ENCODE peak calls at places on chromosomes 16 and 17, in six cellular contexts. W is brain microvascular endothelial cell; M is dorsolateral prefrontal cortex; E is mucosa of descending colon; L is CD8-positive, alpha-beta T cell; X is cardiac fibroblast. J is an unnamed sample.

GRCh38 chr17:79996291-79996690 is 39.4 kb downstream of the TBC1D16 start:
- DNase-seq in W (no peak), M (no peak), E (no peak), L (no peak), X (no peak), J (no peak)

GRCh38 chr16:23858496-23859062 is 22.8 kb downstream of the PRKCB start:
- DNase-seq in W (no peak), M (no peak), E (no peak), L (no peak), X (no peak), J (no peak)

GRCh38 chr16:16048904-16049582 is 99.6 kb downstream of the ABCC1 start:
- DNase-seq in W (no peak), M (no peak), E (no peak), L (no peak), X (no peak), J (no peak)

GRCh38 chr16:15807603-15808009 is 49.2 kb downstream of the MYH11 start:
- DNase-seq in W (peak), M (no peak), E (no peak), L (no peak), X (peak), J (no peak)

GRCh38 chr17:57309479-57309878 is 53.2 kb downstream of the MSI2 start:
- DNase-seq in W (no peak), M (no peak), E (no peak), L (no peak), X (no peak), J (no peak)

GRCh38 chr17:72886622-72887021 is 205.9 kb downstream of the SLC39A11 start:
- DNase-seq in W (no peak), M (no peak), E (no peak), L (no peak), X (no peak), J (no peak)

GRCh38 chr16:4611337-4612023 is 3.2 kb downstream of the UBALD1 start:
- DNase-seq in W (no peak), M (no peak), E (no peak), L (no peak), X (peak), J (no peak)

GRCh38 chr17:14886200-14886739 is 378.9 kb downstream of the PMP22 start:
- DNase-seq in W (no peak), M (no peak), E (no peak), L (no peak), X (peak), J (no peak)

GRCh38 chr17:193841-194806 is 12.7 kb upstream of the DOC2B start:
- DNase-seq in W (no peak), M (no peak), E (no peak), L (no peak), X (no peak), J (no peak)

GRCh38 chr17:9658593-9659211 is 13.4 kb downstream of the USP43 start:
- DNase-seq in W (no peak), M (peak), E (peak), L (no peak), X (no peak), J (peak)

GRCh38 chr16:57764341-57765159 is 29.0 kb downstream of the KATNB1 start:
- DNase-seq in W (peak), M (peak), E (no peak), L (no peak), X (peak), J (peak)

GRCh38 chr16:46883353-46883689 is 841 bp upstream of the GPT2 start:
- DNase-seq in W (no peak), M (no peak), E (peak), L (no peak), X (no peak), J (no peak)

GRCh38 chr16:66150691-66151090 is 215.8 kb upstream of the CDH5 start:
- DNase-seq in W (no peak), M (no peak), E (no peak), L (no peak), X (peak), J (no peak)

GRCh38 chr16:57540906-57541753 is 1.3 kb upstream of the ADGRG5 start:
- DNase-seq in W (no peak), M (no peak), E (no peak), L (no peak), X (no peak), J (no peak)

GRCh38 chr17:51336112-51336822 is 75.9 kb downstream of the UTP18 start:
- DNase-seq in W (no peak), M (no peak), E (no peak), L (no peak), X (no peak), J (no peak)

GRCh38 chr17:61000911-61001310 is 323.3 kb downstream of the BCAS3 start:
- DNase-seq in W (peak), M (no peak), E (no peak), L (no peak), X (peak), J (peak)

GRCh38 chr16:56681939-56682702 is at the start of gene MT1X:
- DNase-seq in W (peak), M (peak), E (peak), L (peak), X (peak), J (peak)

GRCh38 chr16:57131351-57131970 is 39.1 kb downstream of the CPNE2 start:
- DNase-seq in W (no peak), M (peak), E (no peak), L (no peak), X (no peak), J (no peak)

GRCh38 chr17:80265205-80266068 is 4.8 kb downstream of the RNF213 start:
- DNase-seq in W (no peak), M (no peak), E (peak), L (peak), X (no peak), J (no peak)

GRCh38 chr17:9211133-9211765 is 189.9 kb downstream of the NTN1 start:
- DNase-seq in W (no peak), M (no peak), E (no peak), L (no peak), X (no peak), J (no peak)

DNA sequence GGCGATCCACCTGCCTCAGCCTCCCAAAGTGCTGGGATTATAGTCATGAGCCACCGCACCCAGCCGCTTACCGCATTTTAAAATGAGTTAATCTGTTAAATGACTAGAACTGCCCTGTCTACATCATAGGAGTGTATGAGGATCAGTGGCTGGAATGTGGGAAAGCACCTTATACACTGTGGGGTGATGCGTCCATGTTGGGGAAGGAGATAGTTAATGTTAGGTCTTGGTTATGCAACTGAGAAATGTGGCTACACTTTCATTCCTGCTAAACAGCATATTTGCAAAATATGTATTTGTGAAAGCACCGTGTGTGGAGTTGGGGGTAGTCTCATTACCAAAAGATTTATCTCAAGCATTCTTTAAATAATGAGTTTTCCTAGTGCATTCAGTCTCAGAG is 107.6 kb downstream of the SPACA3 start:
- DNase-seq in W (no peak), M (no peak), E (no peak), L (no peak), X (no peak), J (no peak)
- H3K4me3 ChIP-seq in W (no peak), M (no peak), E (no peak), L (no peak), X (no peak), J (no peak)

DNA sequence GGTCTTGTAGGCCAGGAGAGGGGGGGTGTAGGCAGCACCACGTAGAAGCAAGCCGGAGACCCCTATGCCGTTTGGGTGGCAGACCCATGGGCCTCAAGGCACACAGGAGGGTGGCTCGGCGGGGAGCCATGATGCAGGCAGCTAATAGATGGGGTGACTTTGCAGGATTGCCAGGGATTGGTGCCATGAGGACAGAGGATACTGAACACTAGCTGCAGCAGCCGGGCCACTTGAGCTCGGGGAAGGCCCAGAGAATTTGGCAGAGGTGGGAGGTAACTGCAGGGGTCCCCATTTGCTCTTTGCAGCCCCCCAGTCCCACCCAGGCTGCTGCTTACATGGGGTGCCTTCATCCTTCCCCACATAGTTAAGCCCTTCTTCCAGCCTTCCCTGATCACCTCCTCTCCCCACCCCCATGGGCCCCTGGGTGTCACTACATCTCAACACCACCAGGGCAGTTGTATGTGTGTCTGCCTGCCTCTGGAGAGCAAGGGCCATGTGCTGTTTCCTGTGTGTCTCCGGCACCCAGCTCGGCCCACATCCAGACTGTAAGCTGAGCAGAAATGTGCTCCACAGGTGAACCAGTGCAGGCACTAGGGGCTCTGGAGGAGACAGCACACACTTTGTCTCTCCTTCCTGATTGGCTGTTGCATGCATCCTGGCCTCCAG is 52.1 kb downstream of the SREBF1 start:
- DNase-seq in W (peak), M (no peak), E (peak), L (no peak), X (no peak), J (no peak)
- TF ChIP-seq CTCF in W (peak), M (no peak), E (no peak), L (peak), X (no peak), J (peak)

DNA sequence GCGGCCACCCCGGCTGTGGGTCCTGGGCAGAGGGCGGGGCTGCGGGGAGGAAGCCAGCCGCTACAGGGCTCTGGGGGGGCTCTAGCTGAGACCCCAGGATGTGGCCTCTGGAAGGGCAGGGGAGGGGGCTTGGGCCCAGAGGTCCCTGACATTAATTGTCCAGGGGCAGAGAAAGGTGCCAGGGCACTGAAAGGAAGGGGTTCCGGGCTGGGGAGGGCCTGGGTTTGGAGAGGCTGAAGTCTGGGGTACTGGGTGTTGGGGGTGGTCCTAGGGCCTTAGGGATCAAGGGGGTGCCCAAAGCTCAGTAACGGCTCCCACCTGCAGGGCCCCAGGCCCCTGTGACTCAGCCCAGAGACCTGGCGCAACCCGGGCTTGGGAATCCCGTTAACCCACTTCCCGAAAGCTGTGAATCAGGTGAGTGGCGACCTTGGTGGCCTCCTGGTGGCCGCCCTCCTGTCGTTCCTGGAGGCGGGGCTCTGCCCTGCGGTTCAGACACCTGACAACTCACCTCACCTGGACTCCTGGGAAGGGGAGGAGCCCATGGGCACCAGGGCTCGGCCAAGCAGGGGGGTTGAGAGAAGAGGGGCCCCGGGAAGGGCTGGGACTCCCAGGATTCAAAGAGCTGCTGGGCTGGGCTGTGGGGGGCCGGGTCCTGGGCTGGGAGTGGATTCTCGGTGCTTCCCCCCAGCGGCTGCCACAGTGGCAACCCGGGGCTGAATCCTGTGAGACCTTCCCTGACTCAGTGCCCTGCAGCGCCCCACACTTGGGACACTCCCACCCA is 465 bp upstream of the PRSS22 start:
- DNase-seq in W (no peak), M (no peak), E (peak), L (no peak), X (no peak), J (no peak)
- H3K4me3 ChIP-seq in W (no peak), M (no peak), E (no peak), L (peak), X (no peak), J (no peak)

GRCh38 chr17:77919276-77919675 is 39.2 kb upstream of the TNRC6C start:
- DNase-seq in W (no peak), M (no peak), E (no peak), L (no peak), X (no peak), J (no peak)

GRCh38 chr17:77915594-77916021 is 42.9 kb upstream of the TNRC6C start:
- DNase-seq in W (no peak), M (no peak), E (no peak), L (no peak), X (no peak), J (no peak)

GRCh38 chr17:77916284-77916683 is 42.2 kb upstream of the TNRC6C start:
- DNase-seq in W (no peak), M (no peak), E (no peak), L (no peak), X (no peak), J (no peak)

GRCh38 chr17:77916771-77917481 is 41.6 kb upstream of the TNRC6C start:
- DNase-seq in W (no peak), M (no peak), E (peak), L (no peak), X (no peak), J (no peak)

GRCh38 chr17:77914440-77915254 is 43.9 kb upstream of the TNRC6C start:
- DNase-seq in W (no peak), M (no peak), E (peak), L (no peak), X (no peak), J (no peak)
- TF ChIP-seq CTCF in W (no peak), M (no peak), E (no peak), L (no peak), X (no peak), J (no peak)

GRCh38 chr16:1766231-1766630 is 5.1 kb downstream of the NME3 start:
- DNase-seq in W (no peak), M (no peak), E (no peak), L (no peak), X (no peak), J (no peak)

GRCh38 chr16:1765826-1766225 is 5.5 kb downstream of the NME3 start:
- DNase-seq in W (no peak), M (no peak), E (no peak), L (no peak), X (no peak), J (no peak)

GRCh38 chr16:1766701-1767100 is 4.6 kb downstream of the NME3 start:
- DNase-seq in W (no peak), M (no peak), E (no peak), L (no peak), X (no peak), J (no peak)

GRCh38 chr16:1763521-1764511 is 7.5 kb downstream of the NME3 start:
- DNase-seq in W (no peak), M (no peak), E (no peak), L (no peak), X (peak), J (no peak)

DNA sequence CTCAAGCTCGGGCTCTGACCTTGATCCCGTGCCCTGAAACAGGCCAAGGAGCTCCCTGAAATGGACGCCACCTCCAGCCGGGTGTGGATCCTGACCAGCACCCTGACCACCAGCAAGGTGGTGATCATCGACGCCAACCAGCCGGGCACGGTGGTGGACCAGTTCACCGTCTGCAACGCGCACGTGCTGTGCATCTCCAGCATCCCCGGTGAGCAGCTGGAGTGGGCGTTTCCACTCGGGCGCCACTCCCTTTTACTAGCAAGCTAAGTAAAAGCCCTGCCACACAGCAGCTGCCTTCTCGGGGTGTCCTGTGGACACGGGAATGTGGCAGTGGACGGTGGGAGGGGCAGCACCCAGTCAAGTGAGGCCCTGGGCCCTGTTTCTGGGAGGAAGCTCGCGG is 6.4 kb downstream of the NME3 start:
- DNase-seq in W (no peak), M (no peak), E (no peak), L (no peak), X (no peak), J (no peak)
- H3K4me3 ChIP-seq in W (no peak), M (no peak), E (no peak), L (no peak), X (no peak), J (no peak)

DNA sequence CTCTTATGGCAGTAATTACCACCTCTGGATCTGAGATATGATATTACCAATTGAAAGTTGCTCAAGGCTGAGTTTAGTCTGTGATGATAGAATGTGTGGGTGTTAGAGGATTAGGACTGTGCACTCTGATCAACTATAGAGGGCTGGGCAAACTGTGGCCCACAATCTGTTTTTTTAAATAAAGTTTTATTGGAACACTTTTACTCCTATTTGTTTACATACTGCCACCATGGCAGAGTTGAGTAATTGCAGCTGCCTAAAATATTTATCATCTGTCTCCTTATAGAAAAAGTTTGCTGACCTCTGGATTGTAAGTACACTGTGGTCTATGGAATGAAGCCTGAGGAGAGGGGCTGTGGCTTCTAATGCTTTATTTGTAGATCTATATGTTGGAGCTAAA is 71.5 kb upstream of the N4BP1 start:
- DNase-seq in W (no peak), M (no peak), E (no peak), L (no peak), X (no peak), J (no peak)
- TF ChIP-seq CTCF in W (no peak), M (no peak), E (no peak), L (no peak), X (no peak), J (no peak)

GRCh38 chr17:1720856-1721386 is 3.6 kb upstream of the WDR81 start:
- DNase-seq in W (peak), M (no peak), E (peak), L (peak), X (peak), J (no peak)
- H3K4me3 ChIP-seq in W (no peak), M (no peak), E (no peak), L (no peak), X (no peak), J (no peak)

J was measured in HFF-Myc.